ENCODE peak calls at places on chromosome X, in four cellular contexts. A is NCI-H345; X is CD4-positive, alpha-beta T cell; O is HS-5. E is an unnamed sample.

GRCh38 chrX:47212381-47213293 is 5.8 kb upstream of the CDK16 start:
- DNase-seq in A (no peak), X (no peak), O (no peak), E (no peak)

GRCh38 chrX:9420513-9420912 is 44.3 kb upstream of the TBL1X start:
- DNase-seq in A (peak; percentile 52), X (no peak), O (no peak), E (no peak)

GRCh38 chrX:7216981-7217587 is 69.1 kb upstream of the PUDP start:
- DNase-seq in A (no peak), X (no peak), O (no peak), E (no peak)

GRCh38 chrX:46626566-46626965 is 53.0 kb downstream of the CHST7 start:
- DNase-seq in A (no peak), X (no peak), O (no peak), E (no peak)

GRCh38 chrX:115559672-115560071 is 1.3 kb upstream of the PLS3 start:
- DNase-seq in A (no peak), X (no peak), O (no peak), E (no peak)

GRCh38 chrX:71111141-71111843 is at the start of gene IL2RG:
- DNase-seq in A (no peak), X (peak; percentile 64), O (no peak), E (no peak)

GRCh38 chrX:109508915-109509314 is 27.0 kb upstream of the GUCY2F start:
- DNase-seq in A (no peak), X (no peak), O (no peak), E (no peak)

GRCh38 chrX:71652405-71652804 is 14.9 kb upstream of the LOC101059915 start:
- DNase-seq in A (peak; percentile 36), X (peak; percentile 39), O (peak; percentile 4), E (peak; percentile 43)

GRCh38 chrX:150692837-150693781 is at the start of gene MTMR1:
- DNase-seq in A (peak; percentile 54), X (peak; percentile 42), O (no peak), E (peak; percentile 21)

GRCh38 chrX:12971282-12972003 is 3.5 kb upstream of the TMSB4X start:
- DNase-seq in A (no peak), X (peak; percentile 34), O (no peak), E (no peak)

GRCh38 chrX:19990225-19990518 is 689 bp downstream of the BCLAF3 start:
- DNase-seq in A (no peak), X (peak; percentile 11), O (no peak), E (no peak)

GRCh38 chrX:24023972-24024664 is 2.9 kb downstream of the KLHL15 start:
- DNase-seq in A (no peak), X (no peak), O (no peak), E (peak; percentile 13)

GRCh38 chrX:46582325-46582724 is 8.8 kb downstream of the CHST7 start:
- DNase-seq in A (no peak), X (no peak), O (no peak), E (no peak)

GRCh38 chrX:130245441-130245840 is 23.3 kb downstream of the ZNF280C start:
- DNase-seq in A (no peak), X (no peak), O (no peak), E (no peak)

GRCh38 chrX:77003530-77003929 is 443.7 kb upstream of the FGF16 start:
- DNase-seq in A (no peak), X (no peak), O (no peak), E (no peak)

GRCh38 chrX:68090266-68090665 is 343.0 kb downstream of the OPHN1 start:
- DNase-seq in A (no peak), X (no peak), O (no peak), E (peak; percentile 1)

GRCh38 chrX:15399901-15400500 is 15.8 kb upstream of the VEGFD start:
- DNase-seq in A (no peak), X (no peak), O (no peak), E (no peak)

GRCh38 chrX:101595739-101596419 is 21.9 kb downstream of the ARMCX6 start:
- DNase-seq in A (peak; percentile 37), X (no peak), O (peak; percentile 9), E (peak; percentile 51)

GRCh38 chrX:107674480-107675364 is 46.4 kb downstream of the PRPS1 start:
- DNase-seq in A (no peak), X (no peak), O (no peak), E (no peak)

GRCh38 chrX:69555396-69556023 is 51.4 kb downstream of the NALF2 start:
- DNase-seq in A (no peak), X (no peak), O (no peak), E (no peak)

GRCh38 chrX:69119122-69119521 is 46.1 kb downstream of the PJA1 start:
- DNase-seq in A (no peak), X (no peak), O (no peak), E (no peak)

GRCh38 chrX:1138476-1138875 is 74.0 kb downstream of the CRLF2 start:
- DNase-seq in A (no peak), X (no peak), O (no peak), E (no peak)

GRCh38 chrX:143669395-143669794 is 33.5 kb upstream of the SLITRK4 start:
- DNase-seq in A (peak; percentile 20), X (no peak), O (no peak), E (no peak)

GRCh38 chrX:145773006-145773405 is 44.6 kb upstream of the SLITRK2 start:
- DNase-seq in A (no peak), X (no peak), O (no peak), E (no peak)

GRCh38 chrX:56343231-56343630 is 111.1 kb downstream of the KLF8 start:
- DNase-seq in A (no peak), X (no peak), O (no peak), E (no peak)

E was measured in NCI-H510A treated with DMSO at 0.1 percent for 48 hours.